ENCODE peak calls at places on chromosomes 11 and 22, in eight cellular contexts. R is endothelial cell, P is cardiac muscle cell, Y is Caco-2, G is bronchial epithelial cell, S is heart left ventricle, N is RWPE1, U is colonic mucosa. A is an unnamed sample.

GRCh38 chr11:69321877-69322350 is 28.0 kb downstream of the MYEOV start:
- DNase-seq in R (no peak), P (peak), Y (no peak), G (peak), S (no peak), N (peak), U (no peak), A (no peak)

GRCh38 chr11:19766810-19767209 is 54.2 kb downstream of the NAV2 start:
- DNase-seq in R (no peak), P (no peak), Y (no peak), G (no peak), S (no peak), N (peak), U (no peak), A (no peak)

GRCh38 chr22:17302616-17303015 is 66.6 kb upstream of the CECR2 start:
- DNase-seq in R (no peak), P (no peak), Y (no peak), G (no peak), S (no peak), N (no peak), U (no peak), A (no peak)

GRCh38 chr11:108929241-108929640 is 264.4 kb downstream of the DDX10 start:
- DNase-seq in R (no peak), P (peak), Y (no peak), G (peak), S (no peak), N (peak), U (no peak), A (no peak)

GRCh38 chr11:12441081-12441801 is 63.9 kb downstream of the PARVA start:
- DNase-seq in R (no peak), P (no peak), Y (no peak), G (peak), S (no peak), N (peak), U (no peak), A (no peak)

GRCh38 chr11:95832763-95833162 is 42.5 kb downstream of the CEP57 start:
- DNase-seq in R (no peak), P (peak), Y (peak), G (peak), S (no peak), N (no peak), U (no peak), A (no peak)

GRCh38 chr22:31137721-31138120 is 2.6 kb downstream of the PLA2G3 start:
- DNase-seq in R (no peak), P (no peak), Y (no peak), G (no peak), S (no peak), N (no peak), U (no peak), A (no peak)

GRCh38 chr11:37505406-37505805 is 907.4 kb upstream of the RAG2 start:
- DNase-seq in R (no peak), P (no peak), Y (no peak), G (peak), S (no peak), N (peak), U (no peak), A (no peak)

GRCh38 chr11:3840289-3840869 is 380 bp downstream of the RHOG start:
- DNase-seq in R (no peak), P (no peak), Y (no peak), G (no peak), S (no peak), N (no peak), U (no peak), A (no peak)

GRCh38 chr11:39209966-39210365 is 2249.5 kb downstream of the LRRC4C start:
- DNase-seq in R (no peak), P (no peak), Y (no peak), G (no peak), S (no peak), N (no peak), U (no peak), A (no peak)

GRCh38 chr11:32420937-32421532 is 14.3 kb downstream of the WT1 start:
- DNase-seq in R (peak), P (peak), Y (no peak), G (no peak), S (peak), N (no peak), U (no peak), A (no peak)

GRCh38 chr11:129222158-129222557 is 30.0 kb upstream of the ARHGAP32 start:
- DNase-seq in R (no peak), P (no peak), Y (no peak), G (peak), S (no peak), N (no peak), U (no peak), A (no peak)

GRCh38 chr11:130599073-130599654 is 150.7 kb downstream of the ADAMTS15 start:
- DNase-seq in R (no peak), P (peak), Y (no peak), G (no peak), S (peak), N (no peak), U (no peak), A (no peak)

GRCh38 chr11:85759915-85760314 is 51.0 kb downstream of the SYTL2 start:
- DNase-seq in R (no peak), P (peak), Y (peak), G (peak), S (no peak), N (peak), U (no peak), A (no peak)

GRCh38 chr11:120660024-120660565 is 148.5 kb downstream of the GRIK4 start:
- DNase-seq in R (peak), P (peak), Y (peak), G (peak), S (no peak), N (peak), U (peak), A (no peak)

GRCh38 chr11:74449369-74449931 is 17.9 kb downstream of the KCNE3 start:
- DNase-seq in R (peak), P (peak), Y (peak), G (peak), S (peak), N (peak), U (peak), A (no peak)

GRCh38 chr11:121282376-121282775 is 10.2 kb upstream of the SC5D start:
- DNase-seq in R (no peak), P (no peak), Y (peak), G (peak), S (no peak), N (no peak), U (no peak), A (no peak)

GRCh38 chr11:47991266-47991830 is 11.0 kb downstream of the PTPRJ start:
- DNase-seq in R (no peak), P (no peak), Y (no peak), G (peak), S (peak), N (no peak), U (peak), A (no peak)

GRCh38 chr11:33942954-33943353 is 51.1 kb upstream of the LMO2 start:
- DNase-seq in R (no peak), P (peak), Y (no peak), G (peak), S (peak), N (peak), U (peak), A (peak)

GRCh38 chr22:36352775-36353507 is 34.8 kb downstream of the MYH9 start:
- DNase-seq in R (no peak), P (peak), Y (no peak), G (no peak), S (peak), N (no peak), U (no peak), A (no peak)

GRCh38 chr11:4580124-4580523 is 1.4 kb upstream of the OR52I2 start:
- DNase-seq in R (no peak), P (no peak), Y (no peak), G (no peak), S (no peak), N (no peak), U (no peak), A (no peak)

GRCh38 chr22:38415046-38415445 is 40.0 kb downstream of the KCNJ4 start:
- DNase-seq in R (no peak), P (no peak), Y (no peak), G (no peak), S (peak), N (no peak), U (no peak), A (no peak)

GRCh38 chr11:27319065-27319464 is 44.0 kb downstream of the CCDC34 start:
- DNase-seq in R (no peak), P (peak), Y (no peak), G (peak), S (no peak), N (peak), U (no peak), A (no peak)

GRCh38 chr11:60970369-60970774 is 1.1 kb upstream of the CD6 start:
- DNase-seq in R (peak), P (peak), Y (peak), G (peak), S (peak), N (peak), U (peak), A (peak)

GRCh38 chr22:38177044-38177443 is 4.6 kb downstream of the PLA2G6 start:
- DNase-seq in R (no peak), P (no peak), Y (no peak), G (no peak), S (no peak), N (no peak), U (no peak), A (no peak)

GRCh38 chr11:130390071-130390758 is 38.2 kb downstream of the ADAMTS8 start:
- DNase-seq in R (no peak), P (peak), Y (peak), G (peak), S (no peak), N (peak), U (no peak), A (no peak)

GRCh38 chr11:44579172-44579804 is 13.8 kb downstream of the CD82 start:
- DNase-seq in R (no peak), P (no peak), Y (no peak), G (no peak), S (no peak), N (no peak), U (no peak), A (no peak)

GRCh38 chr22:37321288-37321687 is 39.0 kb downstream of the CYTH4 start:
- DNase-seq in R (no peak), P (no peak), Y (no peak), G (peak), S (no peak), N (no peak), U (no peak), A (no peak)

GRCh38 chr11:132008872-132009271 is 638.5 kb downstream of the NTM start:
- DNase-seq in R (no peak), P (no peak), Y (no peak), G (no peak), S (no peak), N (no peak), U (no peak), A (no peak)

GRCh38 chr11:1176224-1177019 is 18.7 kb downstream of the MUC5AC start:
- DNase-seq in R (no peak), P (no peak), Y (no peak), G (no peak), S (no peak), N (no peak), U (no peak), A (peak)

GRCh38 chr11:1178201-1178885 is 20.6 kb downstream of the MUC5AC start:
- DNase-seq in R (no peak), P (no peak), Y (no peak), G (no peak), S (no peak), N (no peak), U (no peak), A (no peak)

GRCh38 chr11:1175461-1176223 is 17.9 kb downstream of the MUC5AC start:
- DNase-seq in R (no peak), P (no peak), Y (no peak), G (no peak), S (no peak), N (no peak), U (no peak), A (no peak)

GRCh38 chr11:1177771-1178090 is 20.0 kb downstream of the MUC5AC start:
- DNase-seq in R (no peak), P (no peak), Y (no peak), G (no peak), S (no peak), N (no peak), U (no peak), A (peak)

GRCh38 chr11:1177020-1177770 is 19.4 kb downstream of the MUC5AC start:
- DNase-seq in R (no peak), P (no peak), Y (no peak), G (no peak), S (no peak), N (no peak), U (no peak), A (peak)
- TF ChIP-seq CTCF in R (no peak), P (no peak), Y (no peak), G (no peak), S (no peak), N (no peak), U (no peak), A (no peak)

GRCh38 chr11:900545-900944 is 10.1 kb downstream of the CHID1 start:
- DNase-seq in R (no peak), P (no peak), Y (no peak), G (no peak), S (no peak), N (no peak), U (no peak), A (no peak)

GRCh38 chr11:898160-898517 is 12.5 kb downstream of the CHID1 start:
- DNase-seq in R (no peak), P (peak), Y (peak), G (no peak), S (no peak), N (peak), U (no peak), A (no peak)

GRCh38 chr11:897226-898159 is 13.1 kb downstream of the CHID1 start:
- DNase-seq in R (no peak), P (no peak), Y (no peak), G (no peak), S (no peak), N (no peak), U (no peak), A (no peak)

GRCh38 chr11:899724-900123 is 10.9 kb downstream of the CHID1 start:
- DNase-seq in R (no peak), P (no peak), Y (no peak), G (no peak), S (no peak), N (no peak), U (no peak), A (no peak)

DNA sequence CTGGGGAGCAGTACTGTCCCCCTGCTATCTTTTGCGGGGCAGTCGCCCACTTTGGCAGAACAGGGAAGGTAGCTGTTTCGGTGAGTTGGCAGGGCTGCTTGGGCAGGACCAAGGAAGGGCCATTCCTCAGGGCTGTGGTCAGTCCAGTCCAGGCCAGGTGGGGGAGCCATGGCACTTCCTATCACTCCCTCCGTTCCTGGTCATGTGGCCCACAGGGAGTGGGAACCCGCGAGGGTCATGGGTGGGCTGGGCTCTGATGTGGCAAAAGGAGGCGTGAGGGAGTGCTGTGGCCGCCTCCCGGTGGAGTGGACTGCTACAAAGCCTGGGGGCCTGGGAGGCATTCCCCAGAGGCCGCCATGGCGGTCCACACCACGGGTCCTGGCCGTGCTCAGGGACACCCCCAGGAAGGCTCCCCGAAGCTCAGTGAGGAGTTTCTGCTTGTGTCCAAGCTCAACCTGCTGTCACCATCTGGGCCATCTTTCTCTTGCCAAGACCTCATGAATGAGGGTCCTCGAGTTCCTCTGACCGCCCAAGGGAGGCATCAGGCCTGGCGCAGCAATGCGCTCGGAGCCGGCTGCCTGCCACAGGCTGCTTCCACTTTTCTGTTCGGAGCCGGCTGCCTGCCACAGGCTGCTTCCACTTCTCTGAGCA is 11.9 kb downstream of the CHID1 start:
- DNase-seq in R (peak), P (peak), Y (peak), G (no peak), S (no peak), N (no peak), U (no peak), A (no peak)
- TF ChIP-seq CTCF in R (no peak), P (peak), Y (peak), G (no peak), S (no peak), N (peak), U (no peak), A (no peak)

DNA sequence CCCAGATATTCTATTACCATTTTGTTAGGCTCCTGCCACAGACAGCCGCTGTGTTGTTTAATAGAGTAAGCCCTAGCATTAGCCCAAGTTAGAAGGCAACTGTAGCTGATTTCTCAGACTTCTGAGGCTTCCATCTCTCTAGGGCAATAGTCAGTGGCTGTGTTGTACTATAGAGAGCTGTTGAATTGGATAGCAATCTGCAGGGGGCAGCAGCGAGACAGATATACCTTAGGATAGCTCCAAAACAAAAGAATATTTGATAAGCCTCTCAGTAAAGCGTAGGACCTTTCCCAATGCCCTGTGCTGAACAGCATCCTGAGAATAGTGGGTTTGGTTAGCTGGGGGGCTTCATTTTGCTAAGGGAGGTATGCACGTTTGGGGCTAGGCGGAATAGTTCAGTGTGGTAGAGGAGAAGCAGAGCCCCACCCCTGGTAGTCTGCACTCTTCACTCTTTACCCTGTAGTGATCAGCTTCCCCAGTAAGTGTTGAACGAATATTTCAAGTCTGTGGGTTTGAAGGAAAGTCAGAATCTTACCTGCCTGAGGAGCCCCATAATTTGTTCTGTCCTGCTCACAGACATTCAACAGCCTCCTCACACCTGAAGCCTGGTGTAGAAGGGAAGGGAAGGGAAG is 515.1 kb downstream of the INSC start:
- DNase-seq in R (peak), P (peak), Y (peak), G (peak), S (no peak), N (peak), U (peak), A (no peak)
- TF ChIP-seq CTCF in R (peak), P (peak), Y (peak), G (peak), S (no peak), N (no peak), U (peak), A (peak)

DNA sequence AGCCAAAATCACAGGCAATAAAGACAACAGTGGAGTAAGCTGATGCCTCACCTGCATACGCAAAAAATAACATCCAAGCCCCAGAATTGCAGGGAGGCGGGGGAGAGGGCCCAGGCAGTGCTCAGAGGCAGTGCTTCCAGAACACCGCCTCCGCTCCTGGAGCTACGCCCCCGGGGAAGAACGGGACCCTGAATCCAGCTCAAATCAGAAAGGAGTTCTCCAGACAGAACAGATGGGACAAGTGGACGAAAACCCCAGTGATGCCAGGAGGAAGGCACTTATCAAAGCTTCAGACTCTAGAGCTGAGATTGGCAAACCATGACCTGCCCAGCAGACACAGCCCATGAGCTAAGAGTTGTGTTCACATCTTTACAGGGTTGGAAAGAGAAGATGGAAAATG is 683.9 kb downstream of the TBC1D22A start:
- DNase-seq in R (no peak), P (no peak), Y (no peak), G (no peak), S (no peak), N (no peak), U (peak), A (no peak)
- TF ChIP-seq CTCF in R (no peak), P (no peak), Y (no peak), G (no peak), S (no peak), N (no peak), U (no peak), A (no peak)

DNA sequence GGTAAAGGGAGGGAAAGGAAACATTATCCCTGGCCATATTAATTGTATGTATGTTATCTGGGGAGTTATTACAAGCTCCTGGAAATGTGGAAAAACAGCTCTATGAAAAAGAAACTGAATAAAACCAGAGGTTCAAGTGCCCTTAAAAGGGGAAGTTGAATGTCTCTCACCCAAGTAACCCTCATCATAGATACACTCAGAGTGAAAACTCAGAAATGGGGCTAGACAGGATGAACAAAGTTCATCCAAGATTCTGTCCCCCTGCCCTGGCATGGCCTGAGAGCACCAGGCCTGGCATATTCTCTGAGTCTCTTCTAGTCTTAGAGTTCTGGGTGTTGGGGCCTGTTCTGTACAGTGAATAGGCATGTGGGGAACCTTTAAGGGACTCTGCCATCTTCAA is 76.2 kb downstream of the TRAF6 start:
- DNase-seq in R (no peak), P (no peak), Y (no peak), G (no peak), S (no peak), N (no peak), U (no peak), A (no peak)
- TF ChIP-seq CTCF in R (no peak), P (no peak), Y (no peak), G (no peak), S (no peak), N (no peak), U (no peak), A (no peak)

DNA sequence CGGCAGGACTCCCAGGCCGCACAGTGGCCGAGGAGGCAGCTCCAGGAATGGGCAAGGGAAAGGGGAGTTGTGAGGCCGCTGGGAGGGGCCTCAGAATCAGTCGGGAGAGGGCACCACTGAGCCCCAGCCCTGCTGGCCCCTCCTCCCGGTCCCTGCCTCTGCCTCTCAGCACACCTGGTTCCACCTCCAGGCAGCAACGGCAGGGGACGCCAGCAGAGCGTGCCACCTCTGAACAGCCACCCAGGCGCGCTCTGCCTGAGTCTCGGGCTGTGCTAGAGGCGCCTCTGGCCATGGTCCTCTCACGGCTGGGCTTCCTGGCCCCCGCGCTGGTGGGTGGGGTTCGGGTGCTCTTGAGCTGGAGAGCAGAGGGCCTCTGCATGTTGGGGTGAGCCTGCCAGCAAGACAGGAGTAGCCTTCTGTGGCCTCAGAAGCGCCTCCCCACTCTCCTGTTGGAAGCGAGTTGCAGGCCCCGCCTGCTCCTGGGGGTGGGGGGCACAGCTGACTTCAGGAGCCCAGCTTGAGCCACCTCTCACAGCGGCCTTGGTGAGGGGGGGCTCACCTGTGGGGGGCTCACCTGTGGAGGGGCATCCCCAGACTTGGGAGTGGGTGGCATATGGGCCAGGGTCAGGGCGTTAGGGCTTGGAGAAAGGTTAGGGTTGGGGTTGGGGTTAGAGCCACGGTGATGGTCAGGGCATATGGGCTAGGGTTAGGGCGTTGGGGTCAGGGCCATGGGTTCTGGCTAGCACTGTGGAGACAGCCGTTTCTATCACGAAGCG is 32.8 kb downstream of the MOB2 start:
- DNase-seq in R (peak), P (no peak), Y (no peak), G (peak), S (peak), N (peak), U (peak), A (no peak)
- TF ChIP-seq CTCF in R (no peak), P (no peak), Y (no peak), G (peak), S (peak), N (peak), U (no peak), A (no peak)

A was measured in CD14-positive monocyte.